ENCODE peak calls at places on chromosomes 6 and 20, in six cellular contexts. H, U, X, M, N and W are unnamed samples.

GRCh38 chr6:106132153-106132698 is 46.1 kb downstream of the PRDM1 start:
- DNase-seq in N (peak), X (no peak), U (no peak), H (no peak), M (no peak), W (no peak)

GRCh38 chr6:116280161-116280959 is 630 bp upstream of the TSPYL1 start:
- DNase-seq in N (no peak), X (no peak), U (no peak), H (no peak), M (no peak), W (no peak)

GRCh38 chr6:814378-815347 is 121.7 kb upstream of the EXOC2 start:
- DNase-seq in X (no peak), N (no peak), M (no peak), U (no peak), H (no peak), W (no peak)

GRCh38 chr6:54074591-54075195 is 36.5 kb upstream of the MLIP start:
- DNase-seq in M (no peak), U (no peak), X (peak), N (no peak), H (no peak), W (no peak)

GRCh38 chr6:97068211-97068610 is 143.7 kb downstream of the KLHL32 start:
- DNase-seq in M (peak), N (no peak), H (no peak), U (no peak), X (peak), W (no peak)

GRCh38 chr20:43840382-43841070 is 74.1 kb upstream of the TOX2 start:
- DNase-seq in U (no peak), H (peak), M (peak), N (peak), X (no peak), W (no peak)

GRCh38 chr20:32205502-32206382 is 1.8 kb downstream of the PLAGL2 start:
- DNase-seq in M (no peak), X (peak), H (no peak), N (no peak), U (no peak), W (no peak)

GRCh38 chr6:16623029-16623653 is 138.1 kb downstream of the ATXN1 start:
- DNase-seq in M (no peak), N (no peak), X (no peak), U (no peak), H (no peak), W (no peak)

GRCh38 chr20:4532772-4533171 is 188.9 kb upstream of the PRND start:
- DNase-seq in M (no peak), H (no peak), U (no peak), N (no peak), X (no peak), W (no peak)

GRCh38 chr6:9208956-9209355 is 773.6 kb upstream of the SLC35B3 start:
- DNase-seq in M (no peak), H (no peak), U (no peak), X (no peak), N (no peak), W (peak)

GRCh38 chr20:33130553-33130952 is 37.4 kb upstream of the BPIFA2 start:
- DNase-seq in M (no peak), X (peak), U (no peak), N (no peak), H (no peak), W (no peak)

GRCh38 chr20:17759449-17759848 is 59.7 kb downstream of the BANF2 start:
- DNase-seq in X (no peak), U (no peak), N (no peak), M (no peak), H (no peak), W (no peak)

GRCh38 chr20:48791014-48791413 is 36.8 kb downstream of the PREX1 start:
- DNase-seq in U (no peak), H (peak), N (no peak), M (no peak), X (no peak), W (no peak)

GRCh38 chr20:44738779-44739477 is 6.7 kb upstream of the KCNK15 start:
- DNase-seq in X (no peak), U (peak), M (peak), H (peak), N (no peak), W (no peak)

GRCh38 chr6:2667617-2668016 is 83.1 kb downstream of the MYLK4 start:
- DNase-seq in N (no peak), U (no peak), X (no peak), M (no peak), H (no peak), W (no peak)

GRCh38 chr20:37163832-37164554 is 15.1 kb upstream of the RPN2 start:
- DNase-seq in M (no peak), U (no peak), H (no peak), X (no peak), N (no peak), W (no peak)

GRCh38 chr20:57524511-57525176 is at the start of gene CTCFL:
- DNase-seq in M (no peak), X (no peak), H (no peak), U (no peak), N (no peak), W (no peak)
- H3K4me3 ChIP-seq in M (no peak), X (no peak), H (no peak), U (no peak), N (no peak), W (no peak)

GRCh38 chr6:149055195-149055899 is 262.2 kb upstream of the TAB2 start:
- DNase-seq in U (no peak), M (no peak), X (no peak), H (no peak), N (no peak), W (no peak)
- H3K4me3 ChIP-seq in U (no peak), M (no peak), X (no peak), H (no peak), N (no peak), W (no peak)

GRCh38 chr6:159099311-159099710 is 54.5 kb upstream of the TAGAP start:
- DNase-seq in X (no peak), N (peak), M (no peak), U (no peak), H (no peak), W (no peak)
- H3K4me3 ChIP-seq in X (no peak), N (no peak), M (peak), U (no peak), H (peak), W (no peak)

DNA sequence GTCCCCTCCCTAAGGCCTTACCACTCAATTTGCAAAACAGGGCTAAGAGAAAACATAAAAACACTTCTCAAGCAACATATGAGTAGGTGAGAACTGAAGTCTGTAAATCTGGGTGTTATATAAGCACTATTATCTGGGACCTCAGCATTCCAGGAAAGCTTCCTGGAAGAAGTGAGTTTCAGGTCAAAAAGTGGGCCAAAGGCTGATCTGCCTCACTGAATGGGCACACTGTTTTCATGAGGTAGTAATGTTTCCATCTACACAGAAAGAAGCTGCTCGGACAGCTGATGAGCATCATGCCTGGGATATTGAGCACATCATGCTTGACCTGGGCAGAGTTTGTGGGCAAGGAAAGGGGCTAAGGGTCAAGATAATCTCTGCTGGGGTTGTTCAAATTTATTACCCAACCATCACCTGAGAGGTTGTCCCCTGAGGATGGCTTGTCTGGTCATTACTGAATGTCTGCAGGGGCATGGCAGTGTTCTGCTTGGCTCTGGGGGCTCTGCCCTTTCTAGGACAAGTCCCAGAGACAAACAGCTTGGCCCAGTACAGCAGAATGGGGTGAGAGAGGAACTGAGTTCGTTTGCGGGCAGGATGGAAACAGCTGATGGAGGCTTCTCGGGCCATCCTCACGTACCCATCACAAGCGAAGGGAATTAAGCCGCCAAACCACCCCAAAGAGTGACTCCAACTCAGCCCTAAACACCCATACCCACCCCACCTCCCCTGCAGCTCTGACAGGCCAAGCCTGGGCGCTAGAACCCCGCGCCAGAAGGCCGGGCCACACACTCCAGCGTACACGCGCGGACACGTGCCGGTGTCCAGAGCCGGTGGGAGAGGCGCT is 1.2 kb upstream of the SYNJ2 start:
- DNase-seq in U (no peak), N (peak), M (no peak), X (no peak), H (no peak), W (no peak)
- H3K4me3 ChIP-seq in U (peak), N (no peak), M (peak), X (no peak), H (peak), W (peak)

DNA sequence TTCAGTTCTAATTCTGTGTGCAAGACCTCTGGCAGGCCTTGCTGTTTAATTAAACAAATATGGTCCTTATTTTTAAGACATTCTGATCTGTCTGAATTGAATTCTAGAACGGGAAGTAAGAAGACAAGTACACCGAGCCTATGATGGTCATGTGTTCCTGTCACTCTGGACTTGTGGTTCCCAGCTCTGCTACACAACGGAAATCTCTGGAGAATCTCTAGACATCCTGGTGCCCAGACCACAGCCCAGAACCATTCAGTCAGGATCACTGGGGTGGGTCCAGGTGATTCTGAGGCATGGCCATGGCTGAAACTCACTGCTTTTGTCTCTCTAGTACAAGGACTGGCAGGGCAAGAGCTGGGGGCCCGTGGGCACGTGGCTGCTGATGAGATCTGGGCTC is 15.9 kb upstream of the KCNK16 start:
- DNase-seq in H (no peak), N (no peak), U (no peak), X (no peak), M (no peak), W (no peak)
- H3K4me3 ChIP-seq in H (no peak), N (no peak), U (no peak), X (no peak), M (no peak), W (no peak)

DNA sequence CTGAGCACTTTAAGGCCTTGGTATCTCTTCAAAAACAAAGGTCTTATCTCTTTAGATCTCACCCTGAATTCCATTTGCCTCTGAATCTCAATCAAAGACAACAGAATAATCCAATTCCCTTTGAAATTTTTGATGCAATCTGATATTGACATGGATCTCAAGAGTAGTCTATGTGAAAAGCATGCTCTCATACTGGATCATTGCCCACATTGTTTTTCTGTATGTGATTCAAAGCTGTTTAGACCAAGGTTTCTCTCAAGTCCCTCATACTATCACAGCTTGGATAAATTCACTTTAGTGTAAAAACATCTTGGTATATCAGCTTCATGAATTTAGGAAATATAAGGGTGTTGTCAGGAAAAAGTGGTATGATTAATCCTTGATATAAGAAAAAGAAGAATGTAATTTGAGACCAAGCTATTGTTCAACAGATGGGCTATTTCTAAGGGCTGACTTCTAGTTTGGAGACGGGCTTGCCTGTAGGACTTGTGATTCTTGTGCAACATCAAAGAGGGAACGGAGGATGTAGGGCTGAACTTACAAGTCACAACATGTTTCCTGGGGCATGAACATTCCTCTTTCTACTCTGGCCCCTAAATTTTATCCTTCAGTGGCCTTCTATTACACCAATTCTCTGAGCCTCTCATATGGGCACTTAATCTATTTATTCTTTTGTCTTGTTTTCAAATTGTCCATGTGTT is 77.9 kb upstream of the CITED2 start:
- DNase-seq in M (no peak), U (no peak), X (peak), H (no peak), N (no peak), W (no peak)
- H3K4me3 ChIP-seq in M (no peak), U (no peak), X (no peak), H (no peak), N (no peak), W (no peak)